ENCODE peak calls at places on chromosomes 11 and 22, in four cellular contexts. U is H1, I is SK-N-SH, D is GM12878. Q is an unnamed sample.

GRCh38 chr11:105466582-105467228 is 143.2 kb upstream of the GRIA4 start:
- DNase-seq in U (no peak), I (no peak), D (no peak), Q (no peak)

GRCh38 chr22:32850591-32851517 is 49.3 kb downstream of the TIMP3 start:
- DNase-seq in U (no peak), I (no peak), D (no peak), Q (no peak)

GRCh38 chr11:92703431-92703830 is 266.0 kb upstream of the MTNR1B start:
- DNase-seq in U (no peak), I (no peak), D (no peak), Q (no peak)

GRCh38 chr11:75468534-75469340 is 35.7 kb upstream of the KLHL35 start:
- DNase-seq in U (no peak), I (peak), D (no peak), Q (peak)

GRCh38 chr22:42873361-42873760 is 16.3 kb upstream of the ARFGAP3 start:
- DNase-seq in U (no peak), I (no peak), D (no peak), Q (no peak)

GRCh38 chr11:40274017-40274416 is 1185.4 kb downstream of the LRRC4C start:
- DNase-seq in U (no peak), I (no peak), D (no peak), Q (no peak)

GRCh38 chr22:46195487-46196165 is 45.3 kb downstream of the PPARA start:
- DNase-seq in U (no peak), I (no peak), D (no peak), Q (no peak)

GRCh38 chr11:34176980-34177319 is 71.5 kb downstream of the NAT10 start:
- DNase-seq in U (no peak), I (no peak), D (no peak), Q (no peak)

GRCh38 chr11:20274031-20274430 is 89.5 kb upstream of the HTATIP2 start:
- DNase-seq in U (no peak), I (no peak), D (no peak), Q (no peak)

GRCh38 chr22:49616356-49617231 is 211.1 kb downstream of the BRD1 start:
- DNase-seq in U (no peak), I (no peak), D (no peak), Q (no peak)

GRCh38 chr11:12631651-12632050 is 42.6 kb upstream of the TEAD1 start:
- DNase-seq in U (no peak), I (no peak), D (no peak), Q (no peak)

GRCh38 chr11:64285885-64286800 is 495 bp downstream of the GPR137 start:
- DNase-seq in U (peak), I (peak), D (no peak), Q (no peak)

GRCh38 chr11:15775051-15775541 is 581.2 kb downstream of the SOX6 start:
- DNase-seq in U (no peak), I (no peak), D (no peak), Q (no peak)

GRCh38 chr22:23824476-23825245 is 14.1 kb downstream of the DERL3 start:
- DNase-seq in U (no peak), I (no peak), D (no peak), Q (no peak)

GRCh38 chr11:70230840-70231710 is 28.0 kb downstream of the FADD start:
- DNase-seq in U (no peak), I (no peak), D (no peak), Q (no peak)

GRCh38 chr11:123409456-123409801 is 20.6 kb upstream of the GRAMD1B start:
- DNase-seq in U (no peak), I (no peak), D (peak), Q (no peak)

GRCh38 chr11:40168461-40168860 is 1291.0 kb downstream of the LRRC4C start:
- DNase-seq in U (no peak), I (no peak), D (peak), Q (no peak)

GRCh38 chr22:20741634-20742581 is 32.0 kb upstream of the SERPIND1 start:
- DNase-seq in U (peak), I (peak), D (no peak), Q (peak)

GRCh38 chr11:111220716-111221115 is 24.8 kb upstream of the POU2AF2 start:
- DNase-seq in U (no peak), I (no peak), D (no peak), Q (no peak)

GRCh38 chr11:45846174-45846675 is 1.1 kb upstream of the CRY2 start:
- DNase-seq in U (no peak), I (no peak), D (no peak), Q (peak)

GRCh38 chr11:27020736-27021135 is 19.9 kb upstream of the BBOX1 start:
- DNase-seq in U (no peak), I (no peak), D (no peak), Q (no peak)

GRCh38 chr11:10314199-10315072 is 9.6 kb downstream of the ADM start:
- DNase-seq in U (no peak), I (no peak), D (peak), Q (peak)

GRCh38 chr22:19515654-19516377 is 8.4 kb downstream of the CLDN5 start:
- DNase-seq in U (no peak), I (no peak), D (no peak), Q (peak)

GRCh38 chr11:15590131-15590530 is 475.4 kb downstream of the INSC start:
- DNase-seq in U (no peak), I (peak), D (no peak), Q (no peak)

GRCh38 chr11:78080084-78080817 is 589 bp upstream of the NDUFC2 start:
- DNase-seq in U (no peak), I (no peak), D (no peak), Q (no peak)

GRCh38 chr22:35728639-35729308 is 11.1 kb downstream of the APOL5 start:
- DNase-seq in U (no peak), I (no peak), D (no peak), Q (no peak)

GRCh38 chr11:35487532-35488078 is 37.8 kb downstream of the PAMR1 start:
- DNase-seq in U (peak), I (peak), D (no peak), Q (peak)

GRCh38 chr11:7605544-7605943 is 67.8 kb downstream of the CYB5R2 start:
- DNase-seq in U (no peak), I (no peak), D (no peak), Q (no peak)

GRCh38 chr22:32574397-32574796 is 99.8 kb downstream of the FBXO7 start:
- DNase-seq in U (no peak), I (no peak), D (no peak), Q (peak)

GRCh38 chr11:85829172-85829571 is 18.2 kb upstream of the SYTL2 start:
- DNase-seq in U (no peak), I (no peak), D (no peak), Q (no peak)

GRCh38 chr11:47412152-47412746 is 3.9 kb downstream of the SLC39A13 start:
- DNase-seq in U (peak), I (peak), D (no peak), Q (peak)

GRCh38 chr11:12285106-12285505 is 92.3 kb upstream of the PARVA start:
- DNase-seq in U (no peak), I (no peak), D (no peak), Q (no peak)

GRCh38 chr11:110428956-110429613 is 663 bp upstream of the FDX1 start:
- DNase-seq in U (no peak), I (no peak), D (no peak), Q (no peak)

GRCh38 chr11:65646288-65646734 is 8.4 kb downstream of the SIPA1 start:
- DNase-seq in U (no peak), I (no peak), D (no peak), Q (no peak)

GRCh38 chr11:125330462-125331325 is 165.4 kb downstream of the FEZ1 start:
- DNase-seq in U (no peak), I (no peak), D (no peak), Q (no peak)

GRCh38 chr22:46574438-46574992 is 37.1 kb upstream of the CELSR1 start:
- DNase-seq in U (no peak), I (no peak), D (no peak), Q (no peak)

GRCh38 chr11:70810131-70810530 is 411.8 kb downstream of the CTTN start:
- DNase-seq in U (no peak), I (no peak), D (no peak), Q (no peak)

GRCh38 chr11:33779849-33780528 is 5.7 kb upstream of the FBXO3 start:
- DNase-seq in U (no peak), I (no peak), D (no peak), Q (no peak)

GRCh38 chr11:73159297-73159696 is 17.2 kb upstream of the FCHSD2 start:
- DNase-seq in U (no peak), I (no peak), D (no peak), Q (no peak)

GRCh38 chr11:73156114-73156513 is 14.0 kb upstream of the FCHSD2 start:
- DNase-seq in U (no peak), I (no peak), D (no peak), Q (no peak)

GRCh38 chr11:73156686-73157085 is 14.6 kb upstream of the FCHSD2 start:
- DNase-seq in U (no peak), I (no peak), D (no peak), Q (no peak)

GRCh38 chr11:73158356-73159051 is 16.4 kb upstream of the FCHSD2 start:
- DNase-seq in U (no peak), I (peak), D (no peak), Q (no peak)

DNA sequence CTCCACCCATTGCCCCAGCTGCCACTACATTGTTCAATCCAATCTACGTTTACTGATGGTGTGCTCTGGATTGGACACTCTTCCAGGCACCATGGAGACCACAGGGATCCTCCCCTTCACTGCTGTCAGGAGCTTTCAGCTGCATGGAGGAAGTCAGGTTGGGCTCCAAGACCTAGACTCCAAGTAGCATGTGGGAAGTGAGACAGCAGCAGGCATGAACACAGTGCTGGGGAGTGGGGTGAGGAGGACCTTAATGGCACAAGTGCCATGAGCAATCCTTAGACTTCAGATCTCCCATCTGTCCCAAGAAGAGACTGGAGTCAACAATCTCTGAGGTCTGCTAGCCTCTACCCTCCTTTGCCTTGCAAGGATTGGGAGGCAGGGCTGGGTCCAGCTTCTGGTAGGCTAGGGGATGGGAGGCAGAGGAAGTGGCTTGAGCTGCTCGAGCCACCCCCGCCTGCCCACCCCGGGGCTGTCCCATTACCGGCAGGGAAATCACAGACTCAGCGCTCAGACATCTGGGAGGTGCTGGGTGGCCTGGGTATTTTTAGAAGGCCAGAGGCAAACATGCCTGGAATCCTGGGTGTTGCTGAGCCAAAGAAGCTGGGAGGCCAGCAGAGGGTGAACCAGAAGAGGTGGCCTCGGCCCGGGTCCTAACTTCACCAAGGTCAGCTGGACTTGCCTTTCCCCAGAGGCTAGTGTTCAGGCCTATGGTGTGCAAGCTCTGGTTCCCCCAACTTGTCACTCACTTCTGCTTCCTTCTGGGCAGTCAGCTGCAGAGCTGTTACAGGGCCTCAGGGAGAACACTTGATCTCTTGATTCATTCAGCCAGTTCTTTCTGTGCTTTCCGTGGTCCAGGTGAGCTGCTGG is 15.3 kb upstream of the FCHSD2 start:
- DNase-seq in U (no peak), I (peak), D (no peak), Q (no peak)
- TF ChIP-seq JUND in U (no peak), I (no peak), D (no peak), Q (no peak)

GRCh38 chr11:121514401-121514981 is 61.7 kb upstream of the SORL1-AS1 start:
- DNase-seq in U (no peak), I (no peak), D (no peak), Q (no peak)
- TF ChIP-seq JUND in U (no peak), I (no peak), D (no peak), Q (no peak)

GRCh38 chr11:66936326-66936725 is 21.9 kb downstream of the PC start:
- DNase-seq in U (no peak), I (no peak), D (no peak), Q (no peak)
- TF ChIP-seq JUND in U (no peak), I (no peak), D (no peak), Q (no peak)

DNA sequence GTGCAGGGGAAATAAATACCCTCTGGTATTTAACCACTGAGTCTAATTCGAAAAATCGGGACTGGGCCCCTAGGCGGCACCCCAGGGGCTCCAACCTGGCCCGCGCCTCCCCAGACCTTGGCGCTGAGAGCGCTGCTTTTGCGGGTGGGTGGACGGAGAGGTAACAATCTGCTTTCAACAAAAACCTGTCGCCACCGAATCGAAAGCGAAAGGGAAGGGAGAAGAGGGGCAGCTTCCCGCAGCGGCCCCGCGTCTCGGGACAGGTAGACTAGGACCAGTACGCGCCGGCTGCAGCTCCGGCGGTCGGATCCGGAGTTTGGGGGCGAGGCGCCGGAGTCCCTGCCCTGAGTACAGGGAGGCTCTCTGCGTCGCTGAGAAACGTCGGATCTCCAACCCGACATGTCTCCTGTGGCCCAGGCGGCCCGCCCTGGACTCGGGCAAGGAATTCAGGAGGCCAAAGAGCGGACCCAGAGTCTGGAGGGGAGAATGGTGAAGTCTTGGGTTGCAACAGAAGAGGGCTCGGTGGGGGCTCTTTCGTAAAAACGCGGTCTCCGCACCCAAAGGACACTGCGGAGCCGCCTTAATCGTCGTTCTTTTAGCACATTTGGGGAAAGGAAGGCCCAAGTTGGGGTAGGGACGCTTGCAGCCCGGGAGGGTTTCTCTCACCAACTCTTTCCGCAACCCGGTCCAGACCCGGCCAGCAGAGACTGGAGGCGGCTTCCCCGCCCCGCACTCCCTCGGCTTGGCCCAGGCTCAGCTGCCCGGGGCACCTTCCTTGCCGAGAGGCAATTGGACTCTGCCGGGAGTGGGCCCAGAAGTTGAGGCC is 4.1 kb downstream of the ALX4 start:
- DNase-seq in U (peak), I (peak), D (no peak), Q (no peak)
- TF ChIP-seq JUND in U (no peak), I (no peak), D (no peak), Q (no peak)